ENCODE peak calls at places on chromosomes 1 and 21, in ten cellular contexts. N is activated T-helper 1 cell treated with anti-CD3 and anti-CD28 coated beads, Interleukin-2, amount 50 U/mL, for 16 hours; T is neural crest cell; M is left ventricle myocardium inferior; K is NCI-H345; H is non-pigmented ciliary epithelial cell; U is NCI-H2227 treated with DMSO at 0.1 percent for 48 hours; J is activated CD4-positive, CD25-positive, alpha-beta regulatory T cell treated with anti-CD3 and anti-CD28 coated beads, Interleukin-2, amount 50 U/mL, for 72 hours; Z is AG08395; Q is C1 segment of cervical spinal cord. O is an unnamed sample.

GRCh38 chr1:15765495-15766194 is 7.0 kb downstream of the FBLIM1 start:
- DNase-seq in K (no peak), T (no peak), N (no peak), J (no peak), U (no peak), M (no peak), H (no peak), Q (peak), Z (peak), O (no peak)

GRCh38 chr21:15976807-15977206 is 247.0 kb downstream of the USP25 start:
- DNase-seq in Z (no peak), N (no peak), H (no peak), Q (no peak), T (peak), U (no peak), M (no peak), K (no peak), J (no peak), O (no peak)

GRCh38 chr1:16155537-16156410 is at the start of gene EPHA2:
- DNase-seq in N (no peak), T (peak), Q (peak), J (no peak), K (peak), U (peak), M (peak), H (no peak), Z (peak), O (peak)

GRCh38 chr1:26945138-26945537 is 15.1 kb downstream of the KDF1 start:
- DNase-seq in J (no peak), U (no peak), M (no peak), N (no peak), K (no peak), Z (no peak), Q (no peak), H (no peak), T (no peak), O (no peak)

GRCh38 chr1:7346070-7346596 is 425.0 kb upstream of the VAMP3 start:
- DNase-seq in K (no peak), N (no peak), T (no peak), Q (no peak), M (no peak), U (no peak), J (no peak), H (no peak), Z (no peak), O (no peak)

GRCh38 chr1:3543076-3544049 is 67.9 kb downstream of the MEGF6 start:
- DNase-seq in Z (peak), U (no peak), K (no peak), J (no peak), T (no peak), N (no peak), Q (peak), M (no peak), H (peak), O (no peak)

GRCh38 chr21:45494851-45495680 is 47.2 kb downstream of the SLC19A1 start:
- DNase-seq in J (no peak), K (no peak), U (no peak), H (no peak), M (no peak), Z (no peak), T (no peak), N (no peak), Q (no peak), O (no peak)

GRCh38 chr1:219533280-219533679 is 79.6 kb downstream of the ZC3H11B start:
- DNase-seq in K (no peak), N (no peak), M (no peak), U (no peak), Z (no peak), J (no peak), T (no peak), Q (no peak), H (no peak), O (no peak)

GRCh38 chr1:71080178-71080781 is 555 bp downstream of the ZRANB2 start:
- DNase-seq in T (no peak), U (no peak), Z (peak), M (no peak), J (no peak), N (no peak), Q (peak), H (no peak), K (peak), O (no peak)

O was measured in caudate nucleus.